ENCODE peak calls at places on chromosomes 3 and 15, in ten cellular contexts. R is B cell; D is C1 segment of cervical spinal cord; K is mucosa of descending colon; Z is aorta; S is activated CD4-positive, alpha-beta T cell treated with anti-CD3 and anti-CD28 coated beads, Interleukin-2, amount 50 U/mL, for 48 hours; I is NCI-H510A treated with DMSO at 0.1 percent for 48 hours; Q is iPS-NIHi11; M is activated CD8-positive, alpha-beta memory T cell treated with anti-CD3 and anti-CD28 coated beads for 24 hours; L is AG10803. F is an unnamed sample.

GRCh38 chr15:90560229-90560771 is 30.6 kb downstream of the CRTC3 start:
- DNase-seq in I (no peak), S (no peak), Z (no peak), M (no peak), Q (no peak), R (no peak), L (peak), D (no peak), K (peak), F (no peak)

GRCh38 chr15:76169013-76169412 is 109.2 kb downstream of the TMEM266 start:
- DNase-seq in L (no peak), K (no peak), D (no peak), M (no peak), R (no peak), Q (peak), I (no peak), S (no peak), Z (no peak), F (no peak)

GRCh38 chr3:85360742-85361387 is 402.1 kb downstream of the CADM2 start:
- DNase-seq in I (peak), D (peak), M (no peak), Z (no peak), S (peak), R (no peak), K (peak), L (no peak), Q (peak), F (peak)

GRCh38 chr15:72200395-72201237 is 3.0 kb upstream of the GRAMD2A start:
- DNase-seq in L (no peak), I (no peak), M (no peak), Q (no peak), S (no peak), K (no peak), D (no peak), Z (no peak), R (no peak), F (no peak)

GRCh38 chr15:71596672-71597071 is 213.7 kb upstream of the NR2E3 start:
- DNase-seq in K (peak), S (no peak), R (no peak), M (no peak), Z (no peak), D (peak), Q (no peak), I (no peak), L (peak), F (no peak)

GRCh38 chr3:47016934-47017435 is 37.5 kb downstream of the NBEAL2 start:
- DNase-seq in I (no peak), R (peak), K (no peak), S (peak), L (peak), M (peak), D (no peak), Q (no peak), Z (no peak), F (peak)

GRCh38 chr3:124831631-124832184 is 55.5 kb downstream of the ITGB5 start:
- DNase-seq in D (no peak), L (no peak), I (no peak), R (no peak), Q (no peak), K (no peak), M (no peak), S (no peak), Z (no peak), F (no peak)

GRCh38 chr3:46027021-46027705 is at the start of gene XCR1:
- DNase-seq in K (no peak), I (no peak), M (no peak), R (no peak), Z (no peak), L (no peak), S (no peak), D (no peak), Q (no peak), F (no peak)

GRCh38 chr3:172938788-172939187 is 188.3 kb downstream of the ECT2 start:
- DNase-seq in D (no peak), L (no peak), K (no peak), Q (no peak), S (no peak), R (no peak), I (no peak), Z (no peak), M (no peak), F (no peak)

GRCh38 chr3:170644711-170645110 is 58.8 kb upstream of the SLC7A14 start:
- DNase-seq in K (no peak), M (no peak), S (no peak), Q (no peak), R (no peak), I (no peak), Z (no peak), L (peak), D (no peak), F (no peak)

GRCh38 chr15:29669823-29670222 is 152.4 kb downstream of the TJP1 start:
- DNase-seq in I (no peak), D (no peak), Q (no peak), M (no peak), S (no peak), L (peak), K (no peak), Z (no peak), R (no peak), F (no peak)

GRCh38 chr3:153835540-153835939 is 285.6 kb upstream of the ARHGEF26 start:
- DNase-seq in R (no peak), Q (peak), D (no peak), K (no peak), I (no peak), L (no peak), M (no peak), S (no peak), Z (no peak), F (no peak)

GRCh38 chr3:152769523-152769922 is 65.4 kb upstream of the P2RY1 start:
- DNase-seq in I (no peak), D (no peak), M (no peak), Z (no peak), S (no peak), R (no peak), K (no peak), Q (no peak), L (no peak), F (no peak)

GRCh38 chr3:64595253-64595694 is 92.5 kb downstream of the ADAMTS9 start:
- DNase-seq in K (no peak), Z (no peak), I (no peak), R (no peak), M (no peak), D (no peak), S (no peak), Q (no peak), L (peak), F (no peak)

GRCh38 chr3:49523756-49524747 is 30.2 kb upstream of the BSN start:
- DNase-seq in R (no peak), D (no peak), S (no peak), M (no peak), K (no peak), I (no peak), Z (peak), Q (no peak), L (no peak), F (no peak)

GRCh38 chr3:52682016-52682415 is 3.7 kb downstream of the PBRM1 start:
- DNase-seq in L (peak), K (no peak), D (no peak), R (no peak), S (peak), I (no peak), M (peak), Z (no peak), Q (peak), F (no peak)

GRCh38 chr3:191809326-191809949 is 348.5 kb downstream of the PYDC2 start:
- DNase-seq in D (no peak), Q (no peak), L (no peak), S (no peak), I (no peak), M (no peak), K (no peak), Z (no peak), R (no peak), F (no peak)

GRCh38 chr15:32833323-32833944 is 115.6 kb downstream of the GREM1 start:
- DNase-seq in I (no peak), M (no peak), S (no peak), R (no peak), K (no peak), L (no peak), Z (no peak), Q (no peak), D (no peak), F (no peak)

GRCh38 chr15:52407374-52407773 is 111.8 kb upstream of the MYO5C start:
- DNase-seq in D (no peak), S (no peak), Q (no peak), L (no peak), R (no peak), K (no peak), Z (no peak), I (no peak), M (no peak), F (no peak)

GRCh38 chr3:147924755-147925154 is 515.6 kb downstream of the ZIC1 start:
- DNase-seq in Q (no peak), Z (no peak), S (no peak), L (peak), R (no peak), M (no peak), D (no peak), K (no peak), I (no peak), F (no peak)

GRCh38 chr15:43376017-43376705 is 5.3 kb downstream of the TUBGCP4 start:
- DNase-seq in I (peak), Z (no peak), K (peak), S (peak), Q (peak), M (peak), D (no peak), R (peak), L (peak), F (no peak)

GRCh38 chr3:16205156-16205870 is 30.8 kb downstream of the GALNT15 start:
- DNase-seq in I (no peak), Q (no peak), R (no peak), Z (no peak), M (no peak), S (no peak), D (no peak), L (peak), K (no peak), F (no peak)

GRCh38 chr15:66679657-66680108 is 22.4 kb upstream of the SMAD6 start:
- DNase-seq in Z (no peak), I (no peak), L (no peak), R (no peak), Q (peak), S (no peak), D (no peak), K (no peak), M (no peak), F (no peak)

GRCh38 chr3:122680381-122681293 is at the start of gene PARP14:
- DNase-seq in L (peak), R (peak), S (peak), M (peak), I (peak), D (peak), K (peak), Z (peak), Q (peak), F (peak)

GRCh38 chr15:51672100-51672731 is 9.1 kb upstream of the SCG3 start:
- DNase-seq in Q (peak), Z (no peak), D (peak), I (no peak), S (no peak), L (no peak), M (no peak), K (peak), R (no peak), F (no peak)

GRCh38 chr15:38662805-38663204 is 98.2 kb upstream of the RASGRP1 start:
- DNase-seq in M (no peak), K (no peak), I (no peak), Z (no peak), L (no peak), R (no peak), Q (no peak), D (no peak), S (no peak), F (no peak)

GRCh38 chr3:66053009-66053782 is 14.5 kb upstream of the MAGI1 start:
- DNase-seq in D (no peak), R (no peak), L (peak), Z (peak), K (no peak), M (no peak), Q (no peak), S (no peak), I (no peak), F (no peak)

GRCh38 chr15:87764461-87765236 is 491.9 kb downstream of the NTRK3 start:
- DNase-seq in I (no peak), M (no peak), K (no peak), L (peak), R (no peak), S (no peak), D (no peak), Q (no peak), Z (no peak), F (no peak)

GRCh38 chr15:45549831-45550230 is 27.3 kb upstream of the SLC30A4 start:
- DNase-seq in M (no peak), S (no peak), Z (no peak), I (no peak), D (no peak), Q (no peak), K (no peak), L (peak), R (no peak), F (no peak)

GRCh38 chr3:158631986-158632385 is 12.3 kb upstream of the GFM1 start:
- DNase-seq in D (no peak), L (no peak), I (no peak), Q (no peak), K (no peak), M (no peak), R (no peak), S (no peak), Z (no peak), F (no peak)

GRCh38 chr15:38129531-38130199 is 123.0 kb upstream of the SPRED1 start:
- DNase-seq in D (peak), S (peak), Q (no peak), M (no peak), I (no peak), Z (peak), K (peak), R (peak), L (peak), F (no peak)

GRCh38 chr3:153055217-153055616 is 106.8 kb upstream of the RAP2B start:
- DNase-seq in M (no peak), S (no peak), D (no peak), R (no peak), Z (no peak), I (no peak), Q (no peak), L (no peak), K (no peak), F (no peak)

GRCh38 chr3:38038447-38038911 is 529 bp upstream of the DLEC1 start:
- DNase-seq in Z (no peak), L (no peak), M (no peak), Q (no peak), K (no peak), R (no peak), I (no peak), D (no peak), S (peak), F (no peak)

GRCh38 chr3:154970796-154971195 is 109.3 kb upstream of the MME start:
- DNase-seq in Z (no peak), M (no peak), S (no peak), D (no peak), I (no peak), Q (no peak), R (no peak), L (peak), K (no peak), F (no peak)

GRCh38 chr15:61144055-61144454 is 85.0 kb downstream of the RORA start:
- DNase-seq in S (no peak), R (no peak), L (no peak), Q (no peak), K (no peak), D (no peak), Z (no peak), I (no peak), M (no peak), F (no peak)

GRCh38 chr15:48427960-48428547 is 96.8 kb downstream of the DUT start:
- DNase-seq in M (no peak), R (no peak), L (peak), Z (no peak), Q (no peak), K (no peak), D (no peak), S (no peak), I (no peak), F (no peak)